ENCODE peak calls at places on chromosomes 7 and 10, in eight cellular contexts. Y, H, J, K, W, F, Z and A are unnamed samples.

GRCh38 chr10:99859585-99859984 is 77.1 kb downstream of the ABCC2 start:
- DNase-seq in J (no peak), W (no peak), Z (no peak), K (no peak), F (no peak), Y (no peak), H (peak; percentile 73), A (no peak)

GRCh38 chr10:13722747-13723657 is 136.2 kb downstream of the PRPF18 start:
- DNase-seq in W (no peak), K (no peak), F (no peak), Z (no peak), H (no peak), Y (no peak), J (no peak), A (no peak)

GRCh38 chr10:20871970-20872369 is 25.1 kb downstream of the NEBL start:
- DNase-seq in W (no peak), F (no peak), K (no peak), Z (no peak), J (no peak), H (no peak), Y (no peak), A (no peak)

GRCh38 chr10:36476399-36476798 is 649.0 kb upstream of the ANKRD30A start:
- DNase-seq in Y (no peak), H (no peak), K (no peak), W (no peak), F (no peak), Z (no peak), J (peak; percentile 73), A (no peak)

GRCh38 chr7:31493714-31494181 is 20.1 kb upstream of the ITPRID1 start:
- DNase-seq in F (no peak), Y (no peak), H (peak; percentile 61), Z (no peak), J (peak; percentile 54), K (no peak), W (no peak), A (no peak)

GRCh38 chr10:109883859-109884771 is 39.2 kb downstream of the XPNPEP1 start:
- DNase-seq in Z (peak; percentile 84), F (peak; percentile 85), K (peak; percentile 14), H (peak; percentile 95), J (peak; percentile 94), W (peak; percentile 39), Y (peak; percentile 75), A (peak; percentile 56)

GRCh38 chr10:35626971-35627507 is 15.1 kb downstream of the FZD8 start:
- DNase-seq in J (peak; percentile 36), F (no peak), H (no peak), Y (no peak), K (no peak), W (no peak), Z (no peak), A (no peak)

GRCh38 chr7:158612546-158612945 is 24.9 kb upstream of the PTPRN2 start:
- DNase-seq in F (no peak), H (no peak), Y (no peak), W (no peak), J (no peak), Z (no peak), K (no peak), A (no peak)

GRCh38 chr7:87797798-87798403 is 78.3 kb downstream of the SLC25A40 start:
- DNase-seq in K (no peak), Z (no peak), F (no peak), J (peak; percentile 70), W (no peak), Y (no peak), H (no peak), A (peak; percentile 37)

GRCh38 chr7:147650991-147651390 is 939.6 kb upstream of the C7orf33 start:
- DNase-seq in F (no peak), Y (no peak), H (no peak), J (no peak), Z (no peak), W (no peak), K (no peak), A (no peak)

GRCh38 chr10:95309958-95310357 is 19.2 kb upstream of the PDLIM1 start:
- DNase-seq in J (no peak), K (no peak), F (no peak), W (no peak), Z (no peak), H (no peak), Y (no peak), A (no peak)
- H3K27ac ChIP-seq in J (no peak overlapping the region), K (no peak overlapping the region), F (peak overlapping the region; percentile 64), W (no peak overlapping the region), Z (no peak overlapping the region), H (no peak overlapping the region), Y (peak overlapping the region; percentile 7), A (no peak overlapping the region)

DNA sequence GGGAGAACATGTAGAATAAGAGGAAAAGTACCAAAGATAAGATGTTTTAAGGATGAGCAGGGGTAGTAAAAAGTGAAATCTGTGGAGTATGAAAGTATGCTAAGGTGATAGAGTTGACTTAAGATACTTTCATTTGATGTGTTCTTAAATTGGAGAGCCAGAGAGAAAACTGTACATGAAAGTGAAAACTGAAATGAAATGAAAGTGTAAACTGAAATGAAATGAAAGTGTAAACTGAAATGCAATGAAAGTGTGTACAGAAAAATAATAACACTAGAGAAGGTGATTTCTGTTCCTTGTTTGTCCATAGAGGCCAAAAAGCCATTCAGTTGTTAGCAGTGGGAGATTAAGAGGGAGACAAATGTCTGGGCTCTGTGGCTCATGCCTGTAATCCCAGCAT is 17.5 kb downstream of the AHR start:
- DNase-seq in H (no peak), Y (no peak), F (no peak), W (no peak), Z (no peak), J (no peak), K (no peak), A (no peak)
- H3K4me1 ChIP-seq in H (no peaks in the 10 kb centered on the region), Y (peaks cover 27% of the 10 kb centered on the region), F (no peaks in the 10 kb centered on the region), W (peaks cover 7% of the 10 kb centered on the region), Z (peaks cover 70% of the 10 kb centered on the region), J (peaks cover 11% of the 10 kb centered on the region), K (no peaks in the 10 kb centered on the region), A (peaks cover 9% of the 10 kb centered on the region)

GRCh38 chr7:4684826-4685225 is 2.7 kb downstream of the FOXK1 start:
- DNase-seq in J (no peak), K (no peak), F (no peak), Y (no peak), Z (no peak), H (no peak), W (no peak), A (no peak)
- H3K27ac ChIP-seq in J (peak overlapping the region; percentile 43), K (peak overlapping the region; percentile 94), F (peak overlapping the region; percentile 65), Y (peak overlapping the region; percentile 94), Z (peak overlapping the region; percentile 85), H (no peak overlapping the region), W (peak overlapping the region; percentile 85), A (peak overlapping the region; percentile 94)

DNA sequence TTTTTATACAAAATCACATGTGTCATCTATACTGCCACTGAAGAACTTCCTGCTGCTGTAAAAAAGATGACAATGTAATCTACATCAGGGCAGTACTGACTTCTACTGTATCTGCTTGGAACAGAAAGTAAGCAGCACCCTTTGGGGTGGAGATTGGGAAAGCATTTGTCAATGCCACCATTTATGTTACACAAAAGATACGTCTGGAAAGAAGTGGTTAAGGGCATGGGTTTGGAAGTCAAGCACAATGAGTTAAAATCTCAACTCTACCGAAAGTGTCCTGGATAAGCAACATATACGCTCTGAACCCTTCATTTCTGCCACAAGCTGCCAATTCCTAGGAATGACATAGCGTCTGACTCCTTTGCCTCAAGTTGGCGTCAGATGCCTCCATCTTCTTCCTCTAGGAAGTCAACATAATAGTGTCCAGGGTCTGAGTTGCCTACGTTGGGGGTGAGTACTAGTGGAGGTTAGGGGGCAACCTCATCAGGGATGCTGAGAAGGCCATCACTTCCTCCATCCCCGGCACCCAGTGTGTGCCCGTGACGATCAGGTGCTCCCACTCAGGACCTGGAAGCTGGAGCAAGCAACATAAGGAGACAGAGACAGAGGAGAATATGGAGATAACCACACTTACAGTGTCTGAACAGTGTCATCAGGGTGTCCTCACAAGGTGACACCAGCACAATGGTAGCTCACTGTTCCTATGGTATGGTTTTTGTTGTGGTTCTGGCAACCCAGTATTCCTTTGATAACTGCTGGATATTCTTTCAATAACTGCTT is 58.3 kb downstream of the SGMS1 start:
- DNase-seq in W (no peak), J (no peak), Z (no peak), K (no peak), H (no peak), F (no peak), Y (no peak), A (no peak)
- H3K4me1 ChIP-seq in W (peaks cover 8% of the 10 kb centered on the region), J (no peaks in the 10 kb centered on the region), Z (peaks cover 13% of the 10 kb centered on the region), K (no peaks in the 10 kb centered on the region), H (peaks cover 17% of the 10 kb centered on the region), F (peaks cover 3% of the 10 kb centered on the region), Y (no peaks in the 10 kb centered on the region), A (no peaks in the 10 kb centered on the region)

DNA sequence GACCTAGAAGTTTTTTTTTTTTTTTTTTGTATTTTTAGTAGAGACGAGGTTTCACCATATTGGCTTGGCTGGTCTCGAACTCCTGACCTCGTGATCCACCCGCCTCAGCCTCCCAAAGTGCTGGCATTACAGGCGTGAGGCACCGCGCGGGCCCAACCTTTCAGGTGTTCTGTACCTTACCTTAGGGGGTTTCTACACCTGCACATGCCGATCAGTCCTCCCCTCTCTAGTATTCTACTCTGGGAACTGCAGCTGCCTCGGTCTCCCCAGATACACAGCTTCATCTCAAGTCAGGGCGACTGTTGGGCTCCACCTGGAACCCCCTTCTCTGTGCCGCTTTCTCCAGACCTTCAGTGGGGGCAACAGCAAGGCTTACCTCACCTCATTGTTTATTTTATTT is 79.9 kb downstream of the TACC2 start:
- DNase-seq in F (no peak), Z (peak; percentile 52), H (no peak), Y (no peak), W (no peak), J (no peak), K (no peak), A (no peak)
- H3K27ac ChIP-seq in F (no peak overlapping the region), Z (peak overlapping the region; percentile 76), H (no peak overlapping the region), Y (no peak overlapping the region), W (no peak overlapping the region), J (no peak overlapping the region), K (no peak overlapping the region), A (no peak overlapping the region)

DNA sequence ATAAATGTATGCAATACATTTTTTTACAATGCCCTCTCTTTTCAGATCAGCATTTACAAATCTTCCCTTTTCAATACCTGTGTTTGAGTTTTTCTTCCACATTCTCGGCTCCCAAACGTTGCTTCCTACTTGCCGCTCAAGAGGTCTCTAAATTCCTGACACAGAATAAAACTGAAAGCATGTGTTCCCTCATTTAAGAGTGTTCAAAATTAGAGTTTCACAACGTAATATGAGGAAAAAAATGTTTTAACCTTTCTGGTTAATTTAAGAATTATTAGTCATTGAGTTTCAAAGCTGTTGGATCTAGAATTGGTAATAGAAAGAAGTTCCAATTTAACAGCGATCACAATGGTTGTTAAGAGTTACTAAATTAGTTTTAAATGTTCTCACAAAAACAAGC is 100.4 kb downstream of the ARID5B start:
- DNase-seq in H (no peak), Y (no peak), Z (no peak), K (no peak), F (no peak), W (no peak), J (no peak), A (no peak)
- H3K4me1 ChIP-seq in H (no peaks in the 10 kb centered on the region), Y (peaks cover 5% of the 10 kb centered on the region), Z (peaks cover 17% of the 10 kb centered on the region), K (no peaks in the 10 kb centered on the region), F (peaks cover 18% of the 10 kb centered on the region), W (peaks cover 19% of the 10 kb centered on the region), J (peaks cover 15% of the 10 kb centered on the region), A (peaks cover 17% of the 10 kb centered on the region)

GRCh38 chr7:75617634-75618234 is 121.0 kb downstream of the HIP1 start:
- DNase-seq in Y (peak; percentile 48), Z (peak; percentile 78), W (peak; percentile 9), J (peak; percentile 89), F (no peak), K (peak; percentile 26), H (no peak), A (peak; percentile 62)
- H3K27ac ChIP-seq in Y (no peak overlapping the region), Z (no peak overlapping the region), W (peak overlapping the region; percentile 63), J (no peak overlapping the region), F (no peak overlapping the region), K (no peak overlapping the region), H (no peak overlapping the region), A (no peak overlapping the region)